ENCODE peak calls at places on chromosome 7, in four cellular contexts. I is NCI-H345; S is activated T-helper 1 cell treated with Interleukin-2 at 50 U/mL for 16 hours; C is activated CD4-positive, alpha-beta T cell treated with anti-CD3 and anti-CD28 coated beads, Interleukin-2, amount 10 ng/mL, durations not matched to agents 7 days and 5 days. V is an unnamed sample.

GRCh38 chr7:99046722-99047121 is 97.2 kb downstream of the SMURF1 start:
- DNase-seq in I (no peak), C (no peak), S (no peak), V (no peak)

GRCh38 chr7:30974605-30975256 is 11.0 kb downstream of the GHRHR start:
- DNase-seq in C (peak), S (no peak), I (peak), V (peak)

GRCh38 chr7:36852017-36852416 is 127.7 kb upstream of the AOAH start:
- DNase-seq in S (no peak), C (no peak), I (no peak), V (no peak)

GRCh38 chr7:50146692-50147091 is 53.6 kb upstream of the ZPBP start:
- DNase-seq in C (no peak), S (no peak), I (peak), V (peak)

GRCh38 chr7:116086547-116086946 is 56.0 kb upstream of the TFEC start:
- DNase-seq in C (no peak), S (no peak), I (no peak), V (no peak)

GRCh38 chr7:1340640-1341360 is 108.1 kb downstream of the UNCX start:
- DNase-seq in C (no peak), I (no peak), S (no peak), V (no peak)

GRCh38 chr7:151459726-151460473 is 20.0 kb upstream of the CRYGN start:
- DNase-seq in I (no peak), C (no peak), S (no peak), V (no peak)

GRCh38 chr7:134302120-134302519 is 14.6 kb downstream of the SLC35B4 start:
- DNase-seq in I (no peak), S (no peak), C (no peak), V (no peak)

GRCh38 chr7:155216475-155217272 is 81.0 kb upstream of the INSIG1 start:
- DNase-seq in I (no peak), S (no peak), C (no peak), V (no peak)

GRCh38 chr7:114784756-114785155 is 137.1 kb upstream of the MDFIC start:
- DNase-seq in S (no peak), I (no peak), C (no peak), V (no peak)

GRCh38 chr7:42964849-42965805 is 33.0 kb downstream of the MRPL32 start:
- DNase-seq in S (no peak), C (no peak), I (no peak), V (no peak)

GRCh38 chr7:158251061-158251965 is 336.3 kb downstream of the PTPRN2 start:
- DNase-seq in C (no peak), S (no peak), I (peak), V (no peak)